ENCODE peak calls at places on chromosomes 6 and 20, in nine cellular contexts. A is ovary, U is neural progenitor cell, V is RWPE1, F is pancreas, K is epithelial cell of prostate, C is GM12878, O is ascending aorta, Z is mesendoderm. D is an unnamed sample.

GRCh38 chr20:32077192-32077591 is 25.1 kb downstream of the HCK start:
- DNase-seq in F (no peak), V (no peak), O (no peak), A (no peak), U (no peak), Z (no peak), K (no peak), C (no peak), D (no peak)

GRCh38 chr6:166798652-166799051 is 157.7 kb downstream of the RNASET2 start:
- DNase-seq in V (no peak), O (no peak), K (no peak), Z (no peak), U (no peak), C (no peak), F (no peak), A (no peak), D (no peak)

GRCh38 chr6:80425089-80425823 is 318.8 kb downstream of the BCKDHB start:
- DNase-seq in U (no peak), K (no peak), A (no peak), Z (no peak), C (no peak), O (no peak), V (no peak), F (no peak), D (no peak)

GRCh38 chr6:43267619-43268347 is 24.5 kb downstream of the TTBK1 start:
- DNase-seq in O (no peak), K (no peak), V (no peak), Z (peak), C (no peak), F (peak), A (no peak), U (no peak), D (no peak)

GRCh38 chr20:31587545-31588389 is 17.3 kb upstream of the ID1 start:
- DNase-seq in O (peak), U (peak), K (no peak), F (no peak), C (no peak), V (no peak), A (no peak), Z (no peak), D (no peak)

GRCh38 chr20:32338665-32339064 is 19.5 kb upstream of the ASXL1 start:
- DNase-seq in Z (peak), A (no peak), U (no peak), V (no peak), F (no peak), C (no peak), O (no peak), K (no peak), D (no peak)

GRCh38 chr6:151400473-151400872 is 9.1 kb upstream of the ZBTB2 start:
- DNase-seq in O (no peak), K (no peak), V (peak), C (no peak), A (no peak), F (no peak), U (no peak), Z (no peak), D (no peak)

GRCh38 chr6:44999066-44999465 is 329.1 kb upstream of the RUNX2 start:
- DNase-seq in O (no peak), K (no peak), U (no peak), A (no peak), C (peak), F (no peak), V (no peak), Z (no peak), D (no peak)

GRCh38 chr6:56148488-56149190 is 98.7 kb downstream of the COL21A1 start:
- DNase-seq in C (no peak), O (no peak), K (no peak), U (no peak), F (no peak), V (no peak), Z (no peak), A (no peak), D (no peak)

GRCh38 chr6:136158398-136158797 is 91.7 kb downstream of the MTFR2 start:
- DNase-seq in U (no peak), O (no peak), A (peak), V (no peak), Z (no peak), F (peak), K (no peak), C (no peak), D (peak)

GRCh38 chr6:53258774-53259155 is 90.0 kb downstream of the ELOVL5 start:
- DNase-seq in A (no peak), C (no peak), V (no peak), O (no peak), Z (peak), K (no peak), F (no peak), U (no peak), D (no peak)

GRCh38 chr6:68108243-68108835 is 526.7 kb upstream of the ADGRB3 start:
- DNase-seq in O (no peak), V (peak), K (no peak), A (no peak), C (no peak), U (no peak), Z (peak), F (no peak), D (no peak)

GRCh38 chr6:154596701-154597100 is 86.2 kb upstream of the CNKSR3 start:
- DNase-seq in C (no peak), U (no peak), Z (no peak), F (no peak), O (no peak), A (no peak), V (no peak), K (no peak), D (no peak)

GRCh38 chr6:139839506-139840156 is 465.2 kb upstream of the CITED2 start:
- DNase-seq in C (no peak), O (peak), V (no peak), K (no peak), U (no peak), A (no peak), F (peak), Z (no peak), D (peak)

GRCh38 chr20:59018817-59019216 is 412 bp upstream of the TUBB1 start:
- DNase-seq in F (no peak), V (no peak), C (no peak), A (no peak), K (no peak), U (no peak), Z (no peak), O (no peak), D (no peak)

GRCh38 chr6:111480988-111481830 is 1.8 kb downstream of the REV3L start:
- DNase-seq in O (no peak), A (no peak), F (no peak), V (no peak), U (no peak), C (no peak), K (no peak), Z (no peak), D (no peak)

GRCh38 chr20:34907616-34908469 is 31.4 kb downstream of the ACSS2 start:
- DNase-seq in A (peak), O (peak), V (peak), K (peak), C (no peak), F (peak), U (peak), Z (no peak), D (peak)

GRCh38 chr6:66568271-66568670 is 861.2 kb upstream of the EYS start:
- DNase-seq in V (no peak), K (no peak), O (no peak), A (no peak), Z (peak), U (peak), F (no peak), C (no peak), D (no peak)

GRCh38 chr6:83069633-83070032 is 2.2 kb downstream of the DOP1A start:
- DNase-seq in A (no peak), U (no peak), V (no peak), K (no peak), C (no peak), O (no peak), F (no peak), Z (no peak), D (no peak)

GRCh38 chr20:22567944-22568871 is 16.2 kb downstream of the FOXA2 start:
- DNase-seq in V (no peak), Z (peak), F (peak), C (no peak), U (peak), A (no peak), K (no peak), O (no peak), D (no peak)

GRCh38 chr6:156781882-156782631 is 4.9 kb downstream of the ARID1B start:
- DNase-seq in F (no peak), C (no peak), U (no peak), A (no peak), O (no peak), Z (no peak), V (no peak), K (no peak), D (no peak)

GRCh38 chr20:6940052-6940451 is 172.6 kb downstream of the BMP2 start:
- DNase-seq in K (no peak), F (no peak), U (peak), C (no peak), Z (peak), V (no peak), A (no peak), O (no peak), D (no peak)

GRCh38 chr20:47213960-47214359 is 142.5 kb downstream of the ZMYND8 start:
- DNase-seq in O (no peak), K (no peak), V (no peak), U (no peak), F (no peak), Z (no peak), C (no peak), A (no peak), D (no peak)

GRCh38 chr20:48951646-48952045 is 30.1 kb downstream of the ARFGEF2 start:
- DNase-seq in A (no peak), Z (no peak), C (no peak), K (no peak), O (no peak), U (no peak), V (no peak), F (no peak), D (no peak)
- H3K27ac ChIP-seq in A (no peak), Z (no peak), C (no peak), K (no peak), O (no peak), U (no peak), V (no peak), F (no peak), D (no peak)

GRCh38 chr6:144345451-144345850 is 60.3 kb downstream of the UTRN start:
- DNase-seq in K (no peak), C (no peak), U (no peak), A (no peak), Z (no peak), O (no peak), F (no peak), V (no peak), D (no peak)
- H3K27ac ChIP-seq in K (no peak), C (peak), U (no peak), A (no peak), Z (no peak), O (no peak), F (no peak), V (peak), D (no peak)

GRCh38 chr20:63973636-63974401 is 4.1 kb upstream of the ZNF512B start:
- DNase-seq in F (peak), V (peak), U (peak), O (peak), Z (peak), A (peak), K (no peak), C (no peak), D (peak)
- H3K27ac ChIP-seq in F (no peak), V (peak), U (no peak), O (no peak), Z (no peak), A (no peak), K (no peak), C (no peak), D (peak)

DNA sequence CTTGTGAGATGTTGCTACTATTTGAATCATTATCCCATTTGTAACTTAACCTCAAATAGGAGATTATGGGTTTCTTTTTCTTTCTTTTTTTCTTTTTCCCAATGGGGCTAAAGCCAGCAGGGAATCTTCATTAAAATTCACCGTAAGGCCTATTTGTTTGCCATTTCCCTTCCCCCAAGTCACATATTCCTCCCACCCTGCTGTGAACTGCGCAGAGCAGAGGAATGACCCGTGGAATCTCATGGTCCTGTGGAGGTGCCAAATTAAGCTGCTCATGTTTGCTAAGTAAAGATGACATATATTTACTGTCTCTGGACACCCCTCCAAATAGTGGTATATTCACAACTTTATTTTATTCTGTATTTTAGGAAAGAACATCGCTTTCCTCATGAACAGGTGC is 699.3 kb downstream of the RNF144B start:
- DNase-seq in F (no peak), A (no peak), K (no peak), C (no peak), U (peak), V (no peak), Z (peak), O (no peak), D (no peak)
- H3K27ac ChIP-seq in F (no peak), A (no peak), K (no peak), C (no peak), U (no peak), V (no peak), Z (no peak), O (no peak), D (no peak)